ENCODE peak calls at places on chromosome 12, in six cellular contexts. L is activated naive CD4-positive, alpha-beta T cell treated with anti-CD3 and anti-CD28 coated beads, Interleukin-2, amount 10 ng/mL, durations not matched to agents 7 days and 5 days; V is transverse colon; Y is dermis blood vessel endothelial cell; D is epithelial cell of prostate; R is SJSA1. H is an unnamed sample.
A peak's percentile ranks its signal among the peaks of the same experiment; 100 is the strongest.

GRCh38 chr12:13124661-13125505 is 21.4 kb upstream of the GSG1 start:
- DNase-seq in L (no peak), V (no peak), Y (peak; percentile 96), D (no peak), R (peak; percentile 57), H (peak; percentile 56)

GRCh38 chr12:93706824-93707223 is 29.6 kb downstream of the CRADD start:
- DNase-seq in L (no peak), V (no peak), Y (no peak), D (no peak), R (no peak), H (no peak)

GRCh38 chr12:131085125-131085815 is 131.6 kb downstream of the ADGRD1 start:
- DNase-seq in L (no peak), V (no peak), Y (no peak), D (no peak), R (peak; percentile 30), H (no peak)

GRCh38 chr12:57216014-57216891 is at the start of gene NXPH4:
- DNase-seq in L (peak; percentile 77), V (peak; percentile 54), Y (no peak), D (no peak), R (no peak), H (no peak)

GRCh38 chr12:107328442-107329133 is 235.2 kb upstream of the CRY1 start:
- DNase-seq in L (no peak), V (no peak), Y (peak; percentile 40), D (no peak), R (no peak), H (peak; percentile 52)

GRCh38 chr12:103144278-103144677 is 186.8 kb downstream of the ASCL1 start:
- DNase-seq in L (no peak), V (no peak), Y (no peak), D (no peak), R (no peak), H (no peak)

GRCh38 chr12:57517187-57517586 is 3.1 kb downstream of the DDIT3 start:
- DNase-seq in L (no peak), V (no peak), Y (peak; percentile 60), D (no peak), R (peak; percentile 98), H (no peak)

GRCh38 chr12:86445361-86445760 is 189.2 kb upstream of the MGAT4C start:
- DNase-seq in L (no peak), V (no peak), Y (no peak), D (no peak), R (no peak), H (no peak)

GRCh38 chr12:103468837-103469236 is 26.9 kb downstream of the C12orf42 start:
- DNase-seq in L (no peak), V (no peak), Y (no peak), D (no peak), R (no peak), H (no peak)

GRCh38 chr12:119659289-119659897 is 8.5 kb upstream of the PRKAB1 start:
- DNase-seq in L (peak; percentile 60), V (peak; percentile 47), Y (peak; percentile 64), D (no peak), R (no peak), H (peak; percentile 53)

GRCh38 chr12:64674367-64674922 is 64.2 kb downstream of the RASSF3 start:
- DNase-seq in L (peak; percentile 83), V (no peak), Y (no peak), D (no peak), R (no peak), H (no peak)

GRCh38 chr12:7832059-7832696 is 40.5 kb downstream of the SLC2A14 start:
- DNase-seq in L (peak; percentile 37), V (no peak), Y (peak; percentile 72), D (no peak), R (no peak), H (peak; percentile 68)

GRCh38 chr12:122159879-122160278 is 14.1 kb downstream of the IL31 start:
- DNase-seq in L (no peak), V (no peak), Y (no peak), D (no peak), R (no peak), H (no peak)

GRCh38 chr12:75323663-75324062 is 6.5 kb downstream of the CAPS2 start:
- DNase-seq in L (no peak), V (no peak), Y (no peak), D (no peak), R (no peak), H (no peak)

GRCh38 chr12:122148657-122149056 is 25.4 kb downstream of the IL31 start:
- DNase-seq in L (no peak), V (no peak), Y (no peak), D (no peak), R (no peak), H (no peak)

GRCh38 chr12:41743835-41744234 is 400.8 kb downstream of the GXYLT1 start:
- DNase-seq in L (no peak), V (no peak), Y (no peak), D (no peak), R (no peak), H (no peak)

GRCh38 chr12:105032703-105033357 is 46.7 kb downstream of the NOPCHAP1 start:
- DNase-seq in L (no peak), V (no peak), Y (no peak), D (no peak), R (no peak), H (no peak)

GRCh38 chr12:62435337-62436163 is 31.1 kb upstream of the MON2 start:
- DNase-seq in L (peak; percentile 60), V (peak; percentile 52), Y (peak; percentile 70), D (no peak), R (peak; percentile 49), H (peak; percentile 50)

GRCh38 chr12:50112456-50113218 is 601 bp downstream of the COX14 start:
- DNase-seq in L (no peak), V (no peak), Y (no peak), D (no peak), R (peak; percentile 52), H (no peak)

GRCh38 chr12:59040651-59041050 is 120.3 kb upstream of the LRIG3 start:
- DNase-seq in L (no peak), V (no peak), Y (peak; percentile 70), D (peak; percentile 36), R (peak; percentile 50), H (no peak)

H was measured in lung microvascular endothelial cell.